ENCODE peak calls at places on chromosome 22, in eight cellular contexts. A is fibroblast of mammary gland, D is IMR-90, Y is upper lobe of right lung, B is tibial artery, Q is fibroblast of the aortic adventitia, S is testis, M is cardiac fibroblast. I is an unnamed sample.
A peak's percentile ranks its signal among the peaks of the same experiment; 100 is the strongest.

GRCh38 chr22:50169181-50169759 is 1.3 kb upstream of the PANX2 start:
- DNase-seq in D (no peak), M (no peak), Q (no peak), B (no peak), S (no peak), Y (no peak), A (no peak), I (no peak)

GRCh38 chr22:38938925-38939324 is 18.5 kb upstream of the APOBEC3A start:
- DNase-seq in B (no peak), D (no peak), A (no peak), Y (peak; percentile 28), Q (no peak), M (no peak), S (no peak), I (no peak)

GRCh38 chr22:46328066-46328465 is 7.4 kb upstream of the TRMU start:
- DNase-seq in M (no peak), S (no peak), Y (no peak), B (no peak), Q (no peak), D (no peak), A (no peak), I (no peak)

GRCh38 chr22:23154461-23154860 is 9.2 kb downstream of the RAB36 start:
- DNase-seq in D (no peak), M (no peak), S (no peak), B (no peak), A (no peak), Q (no peak), Y (no peak), I (no peak)

GRCh38 chr22:19604711-19605268 is 80.6 kb upstream of the CLDN5 start:
- DNase-seq in Y (no peak), Q (no peak), M (no peak), D (no peak), S (no peak), B (no peak), A (no peak), I (no peak)

GRCh38 chr22:49524362-49524761 is 303.3 kb downstream of the BRD1 start:
- DNase-seq in S (no peak), D (no peak), A (no peak), Y (no peak), Q (no peak), B (no peak), M (no peak), I (no peak)

GRCh38 chr22:39250131-39250530 is 5.3 kb upstream of the PDGFB start:
- DNase-seq in A (no peak), M (no peak), D (no peak), Q (no peak), S (no peak), B (no peak), Y (no peak), I (no peak)

GRCh38 chr22:30650508-30651116 is 15.0 kb downstream of the SLC35E4 start:
- DNase-seq in Q (no peak), M (no peak), A (no peak), B (no peak), D (no peak), Y (no peak), S (no peak), I (no peak)

GRCh38 chr22:46774456-46775363 is 12.3 kb downstream of the TBC1D22A start:
- DNase-seq in S (no peak), B (no peak), M (no peak), A (no peak), Y (no peak), D (no peak), Q (no peak), I (no peak)

GRCh38 chr22:37036655-37037377 is 14.7 kb upstream of the KCTD17 start:
- DNase-seq in D (no peak), B (no peak), S (no peak), A (no peak), Q (no peak), M (no peak), Y (no peak), I (no peak)
- TF ChIP-seq CTCF in D (no peak), B (no peak), S (no peak), A (no peak), Q (no peak), M (no peak), Y (no peak), I (no peak)

DNA sequence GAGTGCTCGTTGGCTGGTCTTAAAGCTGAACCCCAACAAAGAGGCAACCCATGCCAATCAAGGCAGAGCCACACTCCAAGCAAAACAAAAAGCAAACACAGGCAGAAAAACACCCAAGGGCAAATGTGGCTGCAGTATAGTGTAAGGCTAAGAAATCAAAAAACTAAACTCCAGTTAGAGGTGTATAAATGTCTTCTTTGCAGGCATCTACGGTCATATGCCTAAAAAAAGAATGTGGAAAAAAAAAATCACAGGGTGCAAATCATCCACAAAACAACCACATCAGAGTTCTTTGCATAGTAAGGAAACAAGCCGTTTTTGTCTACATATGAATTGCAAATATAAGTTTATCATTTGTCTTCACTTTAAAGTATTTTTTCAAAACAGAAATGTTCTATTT is 27.8 kb downstream of the ARFGAP3 start:
- DNase-seq in Y (no peak), B (no peak), D (no peak), M (no peak), Q (no peak), A (no peak), S (no peak), I (no peak)
- H3K4me3 ChIP-seq in Y (no peak overlapping the region), B (no peak overlapping the region), D (no peak overlapping the region), M (no peak overlapping the region), Q (no peak overlapping the region), A (no peak overlapping the region), S (no peak overlapping the region), I (no peak overlapping the region)

GRCh38 chr22:29607426-29607825 is 4.0 kb downstream of the NF2 start:
- DNase-seq in S (no peak), Q (peak; percentile 48), Y (no peak), M (peak; percentile 45), D (no peak), B (no peak), A (no peak), I (no peak)

GRCh38 chr22:29605236-29605850 is 1.9 kb downstream of the NF2 start:
- DNase-seq in B (no peak), A (no peak), Q (no peak), D (no peak), M (no peak), S (no peak), Y (no peak), I (no peak)

GRCh38 chr22:29606320-29606719 is 2.9 kb downstream of the NF2 start:
- DNase-seq in B (no peak), M (no peak), D (no peak), Y (no peak), A (no peak), Q (no peak), S (no peak), I (no peak)

GRCh38 chr22:29610780-29611179 is 7.3 kb downstream of the NF2 start:
- DNase-seq in A (no peak), Y (no peak), Q (no peak), M (no peak), B (no peak), D (no peak), S (no peak), I (no peak)

DNA sequence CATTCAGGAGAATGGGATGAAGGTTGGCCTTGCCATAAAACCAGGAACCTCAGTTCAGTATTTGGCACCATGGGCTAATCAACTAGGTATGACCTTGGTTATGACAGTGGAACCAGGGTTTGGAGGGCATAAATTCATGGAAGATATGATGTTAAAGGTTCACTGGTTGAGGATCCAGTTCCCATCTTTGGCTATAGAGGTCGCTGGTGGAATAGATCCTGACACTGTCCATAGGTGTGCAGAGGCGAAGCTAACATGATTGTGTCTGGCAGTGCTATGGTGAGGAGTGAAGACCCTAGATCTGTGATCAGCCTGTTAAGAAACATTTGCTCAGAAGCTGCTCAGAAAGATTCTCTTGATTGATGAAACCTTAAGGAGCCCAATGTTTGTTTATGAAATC is 5.7 kb downstream of the NF2 start:
- DNase-seq in M (no peak), D (no peak), A (no peak), S (no peak), Q (no peak), Y (no peak), B (no peak), I (no peak)
- TF ChIP-seq CTCF in M (peak; percentile 41), D (peak; percentile 30), A (peak; percentile 40), S (no peak), Q (no peak), Y (peak; percentile 12), B (no peak), I (peak; percentile 5)

GRCh38 chr22:42992092-42992491 is 22.9 kb downstream of the PACSIN2 start:
- DNase-seq in D (no peak), Q (no peak), B (no peak), A (no peak), Y (no peak), M (no peak), S (no peak), I (no peak)

GRCh38 chr22:42994917-42995562 is 19.9 kb downstream of the PACSIN2 start:
- DNase-seq in S (peak; percentile 46), M (peak; percentile 93), Y (no peak), A (peak; percentile 95), Q (peak; percentile 96), D (peak; percentile 94), B (peak; percentile 74), I (no peak)

GRCh38 chr22:42992886-42993479 is 22.0 kb downstream of the PACSIN2 start:
- DNase-seq in Q (no peak), D (no peak), S (no peak), A (no peak), Y (no peak), M (no peak), B (no peak), I (no peak)

GRCh38 chr22:42993651-42994275 is 21.2 kb downstream of the PACSIN2 start:
- DNase-seq in Q (peak; percentile 76), M (peak; percentile 60), S (no peak), D (peak; percentile 60), A (peak; percentile 65), Y (no peak), B (no peak), I (no peak)

DNA sequence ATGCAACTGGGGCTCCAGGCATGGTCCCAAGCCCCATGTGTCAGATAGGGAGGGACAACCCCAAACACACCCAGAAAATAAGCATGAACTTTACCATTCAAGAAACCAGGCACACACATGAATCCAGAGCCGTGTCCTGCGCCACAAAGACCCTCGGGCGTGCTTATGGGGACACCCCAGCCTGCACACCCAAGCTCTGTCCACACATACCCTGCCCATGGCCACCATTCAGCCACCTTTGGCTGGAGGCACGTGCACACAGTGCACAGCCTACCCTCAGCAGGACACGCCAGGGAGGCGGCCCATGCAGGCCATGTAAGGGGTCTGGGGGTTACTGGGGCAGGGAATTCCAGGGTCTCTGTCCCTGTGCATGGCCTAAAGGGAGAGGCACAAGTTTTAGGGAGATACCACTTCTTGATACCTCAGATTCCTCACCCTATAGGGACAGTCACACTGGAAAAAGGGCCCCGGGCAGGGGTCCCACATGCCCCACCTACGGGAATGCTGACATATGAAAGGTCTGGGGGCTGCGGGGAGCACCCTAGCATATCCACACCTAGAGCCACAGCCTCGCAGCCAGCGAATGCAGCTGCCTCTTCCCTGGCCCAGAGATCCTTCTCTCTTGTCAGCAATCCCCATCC is 20.6 kb downstream of the PACSIN2 start:
- DNase-seq in M (no peak), S (no peak), B (no peak), D (no peak), Q (no peak), A (no peak), Y (no peak), I (no peak)
- H3K4me3 ChIP-seq in M (peak overlapping the region; percentile 49), S (no peak overlapping the region), B (peak overlapping the region; percentile 55), D (peak overlapping the region; percentile 29), Q (peak overlapping the region; percentile 60), A (peak overlapping the region; percentile 27), Y (peak overlapping the region; percentile 33), I (no peak overlapping the region)